ENCODE peak calls at places on chromosomes 5 and 9, in nine cellular contexts. B is brain microvascular endothelial cell, K is NCI-H1436 treated with DMSO at 0.1 percent for 48 hours, W is SW 1271, Z is fibroblast of mammary gland, G is T-cell, T is B cell, A is BE2C, S is Panc1. V is an unnamed sample.

GRCh38 chr9:38269752-38270151 is 122.8 kb upstream of the ALDH1B1 start:
- DNase-seq in B (no peak), K (no peak), W (no peak), Z (no peak), G (no peak), T (no peak), A (no peak), S (no peak), V (no peak)

GRCh38 chr5:150364004-150364403 is 6.5 kb downstream of the TCOF1 start:
- DNase-seq in B (no peak), K (no peak), W (no peak), Z (no peak), G (no peak), T (no peak), A (no peak), S (no peak), V (no peak)

GRCh38 chr9:35996358-35996970 is 38.5 kb upstream of the OR2S2 start:
- DNase-seq in B (peak; percentile 47), K (no peak), W (no peak), Z (peak; percentile 49), G (no peak), T (no peak), A (no peak), S (no peak), V (no peak)

GRCh38 chr9:15967068-15967467 is 414.2 kb downstream of the CCDC171 start:
- DNase-seq in B (no peak), K (no peak), W (no peak), Z (no peak), G (no peak), T (no peak), A (no peak), S (no peak), V (no peak)

GRCh38 chr5:172648008-172648359 is 6.9 kb downstream of the NEURL1B start:
- DNase-seq in B (no peak), K (peak; percentile 10), W (no peak), Z (no peak), G (no peak), T (no peak), A (no peak), S (no peak), V (no peak)

GRCh38 chr5:32692066-32692746 is 18.9 kb upstream of the NPR3 start:
- DNase-seq in B (no peak), K (no peak), W (no peak), Z (peak; percentile 28), G (no peak), T (no peak), A (no peak), S (no peak), V (no peak)

GRCh38 chr5:141330299-141331080 is at the start of gene PCDHGA1:
- DNase-seq in B (peak; percentile 66), K (no peak), W (no peak), Z (peak; percentile 64), G (no peak), T (peak; percentile 33), A (peak; percentile 78), S (no peak), V (no peak)

GRCh38 chr5:168324864-168325615 is 33.6 kb downstream of the WWC1 start:
- DNase-seq in B (no peak), K (no peak), W (no peak), Z (no peak), G (no peak), T (no peak), A (no peak), S (no peak), V (peak; percentile 62)

GRCh38 chr9:110126986-110127864 is 80.7 kb downstream of the C9orf152 start:
- DNase-seq in B (peak; percentile 68), K (no peak), W (no peak), Z (peak; percentile 64), G (no peak), T (no peak), A (no peak), S (no peak), V (no peak)

GRCh38 chr5:105428461-105429129 is 1866.0 kb upstream of the NUDT12 start:
- DNase-seq in B (peak; percentile 5), K (no peak), W (no peak), Z (no peak), G (no peak), T (no peak), A (no peak), S (no peak), V (no peak)

GRCh38 chr5:2634399-2635176 is 116.9 kb downstream of the IRX2 start:
- DNase-seq in B (no peak), K (no peak), W (no peak), Z (no peak), G (no peak), T (no peak), A (no peak), S (no peak), V (no peak)

GRCh38 chr5:105956456-105957177 is 1714.1 kb downstream of the EFNA5 start:
- DNase-seq in B (no peak), K (no peak), W (no peak), Z (no peak), G (no peak), T (no peak), A (no peak), S (no peak), V (no peak)

GRCh38 chr9:128787583-128788156 is 617 bp downstream of the TBC1D13 start:
- DNase-seq in B (no peak), K (no peak), W (no peak), Z (no peak), G (no peak), T (no peak), A (no peak), S (no peak), V (no peak)

GRCh38 chr5:100623719-100624118 is 88.5 kb downstream of the FAM174A start:
- DNase-seq in B (peak; percentile 38), K (no peak), W (no peak), Z (peak; percentile 49), G (no peak), T (peak; percentile 33), A (no peak), S (no peak), V (no peak)

GRCh38 chr9:93501406-93501805 is 48.0 kb upstream of the FAM120AOS start:
- DNase-seq in B (no peak), K (no peak), W (no peak), Z (no peak), G (no peak), T (no peak), A (no peak), S (no peak), V (no peak)

GRCh38 chr9:94867842-94868312 is 141.4 kb downstream of the AOPEP start:
- DNase-seq in B (peak; percentile 91), K (no peak), W (peak; percentile 58), Z (peak; percentile 98), G (no peak), T (no peak), A (no peak), S (no peak), V (no peak)

GRCh38 chr5:172302047-172302710 is 18.6 kb upstream of the UBTD2 start:
- DNase-seq in B (no peak), K (no peak), W (no peak), Z (no peak), G (no peak), T (no peak), A (no peak), S (no peak), V (no peak)

GRCh38 chr9:88414298-88414697 is 26.1 kb downstream of the SPIN1 start:
- DNase-seq in B (no peak), K (no peak), W (no peak), Z (no peak), G (no peak), T (no peak), A (no peak), S (no peak), V (no peak)

GRCh38 chr9:107807183-107807582 is 317.6 kb upstream of the KLF4 start:
- DNase-seq in B (peak; percentile 53), K (no peak), W (no peak), Z (peak; percentile 93), G (no peak), T (no peak), A (no peak), S (no peak), V (no peak)

GRCh38 chr9:136656339-136656738 is 6.4 kb upstream of the EGFL7 start:
- DNase-seq in B (no peak), K (no peak), W (no peak), Z (no peak), G (no peak), T (peak; percentile 17), A (peak; percentile 9), S (no peak), V (no peak)

GRCh38 chr5:40984884-40985283 is 75.6 kb downstream of the C7 start:
- DNase-seq in B (peak; percentile 87), K (no peak), W (no peak), Z (peak; percentile 41), G (no peak), T (no peak), A (no peak), S (no peak), V (no peak)